ENCODE peak calls at places on chromosomes 16 and 17, in four cellular contexts. N is H1, W is HepG2, O is K562. A is an unnamed sample.

GRCh38 chr17:58532555-58532951 is 18.1 kb upstream of the MTMR4 start:
- DNase-seq in N (no peak), W (no peak), O (no peak), A (no peak)

GRCh38 chr17:77439382-77440013 is 298.7 kb downstream of the SEC14L1 start:
- DNase-seq in N (no peak), W (no peak), O (no peak), A (no peak)

GRCh38 chr16:6019490-6019991 is 921.9 kb upstream of the EEF2KMT start:
- DNase-seq in N (peak; percentile 76), W (no peak), O (no peak), A (no peak)

GRCh38 chr16:66618588-66618987 is 14.1 kb downstream of the CMTM3 start:
- DNase-seq in N (no peak), W (no peak), O (no peak), A (peak; percentile 70)

GRCh38 chr16:7351572-7351971 is 18.9 kb downstream of the RBFOX1 start:
- DNase-seq in N (no peak), W (no peak), O (no peak), A (no peak)

GRCh38 chr16:86802013-86802412 is 223.7 kb downstream of the FOXL1 start:
- DNase-seq in N (no peak), W (no peak), O (no peak), A (no peak)

GRCh38 chr16:61871837-61872777 is 164.1 kb downstream of the CDH8 start:
- DNase-seq in N (no peak), W (no peak), O (no peak), A (no peak)

GRCh38 chr17:80564545-80564944 is 19.9 kb downstream of the RPTOR start:
- DNase-seq in N (no peak), W (no peak), O (no peak), A (no peak)

GRCh38 chr17:5234645-5235576 is at the start of gene SCIMP:
- DNase-seq in N (no peak), W (no peak), O (no peak), A (no peak)

GRCh38 chr16:1961651-1962067 is 2.3 kb downstream of the NDUFB10 start:
- DNase-seq in N (no peak), W (peak; percentile 49), O (peak; percentile 24), A (no peak)

GRCh38 chr17:80718428-80718827 is 173.8 kb downstream of the RPTOR start:
- DNase-seq in N (no peak), W (peak; percentile 21), O (no peak), A (no peak)

GRCh38 chr16:86029131-86029741 is 130.3 kb downstream of the IRF8 start:
- DNase-seq in N (no peak), W (no peak), O (no peak), A (no peak)

GRCh38 chr17:21452377-21453143 is 76.4 kb downstream of the KCNJ12 start:
- DNase-seq in N (peak; percentile 69), W (peak; percentile 13), O (peak; percentile 23), A (peak; percentile 33)

GRCh38 chr17:7807206-7807605 is 26.8 kb upstream of the KDM6B start:
- DNase-seq in N (no peak), W (no peak), O (no peak), A (no peak)

GRCh38 chr17:40121886-40122465 is at the start of gene MSL1:
- DNase-seq in N (peak; percentile 88), W (peak; percentile 70), O (peak; percentile 93), A (no peak)

GRCh38 chr17:14205992-14206461 is 30.6 kb downstream of the CDRT15 start:
- DNase-seq in N (no peak), W (no peak), O (no peak), A (peak; percentile 86)

GRCh38 chr17:33888455-33888854 is 366.6 kb upstream of the CCL2 start:
- DNase-seq in N (no peak), W (no peak), O (peak; percentile 55), A (no peak)

GRCh38 chr16:67260426-67261063 is 11.8 kb downstream of the SLC9A5 start:
- DNase-seq in N (no peak), W (peak; percentile 56), O (peak; percentile 33), A (no peak)

GRCh38 chr17:67520282-67520906 is 143.3 kb downstream of the PITPNC1 start:
- DNase-seq in N (no peak), W (no peak), O (no peak), A (no peak)

GRCh38 chr16:3152273-3153076 is 17.6 kb downstream of the ZNF213 start:
- DNase-seq in N (peak; percentile 100), W (peak; percentile 92), O (peak; percentile 67), A (peak; percentile 89)

GRCh38 chr16:82671743-82672142 is 45.0 kb downstream of the CDH13 start:
- DNase-seq in N (peak; percentile 50), W (no peak), O (peak; percentile 13), A (no peak)

GRCh38 chr16:79949417-79949816 is 348.9 kb upstream of the MAF start:
- DNase-seq in N (no peak), W (no peak), O (no peak), A (no peak)

GRCh38 chr16:30110661-30111060 is 2.7 kb downstream of the GDPD3 start:
- DNase-seq in N (no peak), W (no peak), O (no peak), A (no peak)
- TF ChIP-seq FOSL1 in N (no peak), W (no peak), O (no peak), A (no peak)

DNA sequence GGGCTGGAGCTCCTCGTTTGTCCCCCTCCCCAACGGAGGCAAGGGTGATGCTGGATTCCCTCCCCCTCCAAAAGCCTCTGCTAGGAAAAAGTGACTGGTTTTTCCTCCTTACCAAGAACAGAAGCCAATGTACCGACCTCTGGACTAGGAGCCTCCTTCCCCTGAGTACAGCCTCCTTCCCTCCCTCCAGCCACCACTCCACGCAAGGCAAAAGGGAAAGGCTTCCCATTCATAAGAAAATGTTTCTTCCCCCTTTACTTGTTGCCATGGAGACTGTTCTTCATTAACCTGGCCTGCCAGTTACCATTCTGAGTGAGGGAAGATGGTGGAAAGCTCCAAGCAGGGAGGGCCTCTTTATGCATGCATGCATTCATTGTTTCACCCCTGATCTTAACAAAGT is 4.3 kb upstream of the PIMREG start:
- DNase-seq in N (no peak), W (peak; percentile 8), O (no peak), A (no peak)
- TF ChIP-seq FOSL1 in N (no peak), W (no peak), O (no peak), A (no peak)

DNA sequence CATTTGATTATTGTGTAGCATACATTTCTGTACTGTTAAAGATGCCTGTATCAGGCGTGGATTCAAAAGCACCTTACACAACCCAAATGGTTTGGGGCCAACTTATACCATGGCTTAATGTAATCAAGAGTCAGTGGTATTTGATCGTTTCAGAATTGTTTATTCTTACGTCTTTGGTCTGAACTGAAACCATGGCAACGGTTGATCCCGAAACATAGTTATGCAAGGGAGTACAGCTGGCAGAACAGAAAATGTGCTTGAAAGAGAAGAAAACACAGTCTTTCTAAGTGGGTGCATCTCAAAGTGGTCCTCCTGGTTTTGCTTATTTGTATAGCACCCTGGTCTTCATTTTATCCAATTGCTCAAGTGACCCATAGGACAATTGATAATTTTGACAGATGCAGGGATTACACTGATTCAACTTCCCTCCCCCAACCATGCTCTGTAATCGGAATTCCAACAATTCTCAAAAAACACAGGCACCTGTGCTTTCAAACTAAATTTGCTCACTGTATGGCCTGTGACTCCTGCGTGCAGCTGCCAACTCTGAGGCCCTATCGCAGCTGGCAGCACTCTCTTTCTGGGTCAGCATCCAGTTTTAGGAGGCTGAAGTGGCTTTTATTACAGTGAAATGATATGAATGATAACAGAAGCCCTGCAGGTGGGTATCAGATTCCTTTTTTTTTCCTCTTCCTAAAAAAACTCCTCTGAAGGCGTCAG is 76.9 kb upstream of the AXIN2 start:
- DNase-seq in N (no peak), W (peak; percentile 53), O (no peak), A (no peak)
- TF ChIP-seq FOSL1 in N (no peak), W (no peak), O (no peak), A (no peak)

GRCh38 chr17:57341611-57342010 is 85.3 kb downstream of the MSI2 start:
- DNase-seq in N (no peak), W (no peak), O (no peak), A (no peak)

GRCh38 chr17:57340160-57340981 is 84.0 kb downstream of the MSI2 start:
- DNase-seq in N (no peak), W (no peak), O (peak; percentile 37), A (no peak)

GRCh38 chr17:57335195-57335792 is 79.0 kb downstream of the MSI2 start:
- DNase-seq in N (no peak), W (no peak), O (no peak), A (no peak)

GRCh38 chr17:57337390-57337789 is 81.1 kb downstream of the MSI2 start:
- DNase-seq in N (no peak), W (no peak), O (no peak), A (no peak)

DNA sequence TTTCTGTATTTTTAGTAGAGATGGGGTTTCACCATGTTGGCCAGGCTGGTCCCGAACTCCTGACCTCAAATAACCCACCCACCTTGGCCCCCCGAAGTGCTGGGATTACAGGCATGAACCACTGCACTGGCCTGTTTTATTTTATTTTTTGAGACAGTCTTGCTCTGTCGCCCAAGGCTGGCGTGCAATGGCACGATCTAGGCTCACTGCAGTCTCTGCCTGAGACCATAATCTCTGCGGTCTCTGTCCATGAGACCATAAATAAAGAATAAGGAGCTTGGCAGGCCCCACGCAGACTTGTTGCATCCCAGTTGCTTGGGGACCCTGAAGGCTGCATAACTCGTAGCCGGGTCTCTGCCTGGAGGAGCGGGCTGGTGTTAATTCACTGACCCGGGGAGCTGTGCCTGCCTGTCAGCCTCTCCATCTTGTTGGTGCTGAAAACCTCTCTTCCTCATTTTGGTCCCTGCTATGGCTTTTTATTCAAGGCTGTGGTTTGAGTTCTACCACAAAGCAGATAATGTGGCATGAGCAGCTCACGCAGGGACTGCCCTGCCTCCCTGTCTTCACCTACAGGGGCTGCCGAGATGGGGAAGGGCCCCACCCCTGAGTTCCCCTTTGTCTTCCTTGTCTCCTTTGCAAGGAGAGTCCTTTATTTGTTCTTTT is 82.1 kb downstream of the MSI2 start:
- DNase-seq in N (no peak), W (no peak), O (no peak), A (no peak)
- TF ChIP-seq FOSL1 in N (no peak), W (no peak), O (no peak), A (no peak)

GRCh38 chr16:28534542-28535373 is 4.0 kb downstream of the NUPR1 start:
- DNase-seq in N (no peak), W (no peak), O (no peak), A (no peak)

GRCh38 chr16:28537076-28537475 is 1.7 kb downstream of the NUPR1 start:
- DNase-seq in N (no peak), W (peak; percentile 35), O (no peak), A (no peak)

GRCh38 chr16:28543072-28543471 is 4.3 kb upstream of the NUPR1 start:
- DNase-seq in N (no peak), W (no peak), O (no peak), A (no peak)

GRCh38 chr16:28537964-28538732 is 626 bp downstream of the NUPR1 start:
- DNase-seq in N (no peak), W (no peak), O (no peak), A (no peak)

DNA sequence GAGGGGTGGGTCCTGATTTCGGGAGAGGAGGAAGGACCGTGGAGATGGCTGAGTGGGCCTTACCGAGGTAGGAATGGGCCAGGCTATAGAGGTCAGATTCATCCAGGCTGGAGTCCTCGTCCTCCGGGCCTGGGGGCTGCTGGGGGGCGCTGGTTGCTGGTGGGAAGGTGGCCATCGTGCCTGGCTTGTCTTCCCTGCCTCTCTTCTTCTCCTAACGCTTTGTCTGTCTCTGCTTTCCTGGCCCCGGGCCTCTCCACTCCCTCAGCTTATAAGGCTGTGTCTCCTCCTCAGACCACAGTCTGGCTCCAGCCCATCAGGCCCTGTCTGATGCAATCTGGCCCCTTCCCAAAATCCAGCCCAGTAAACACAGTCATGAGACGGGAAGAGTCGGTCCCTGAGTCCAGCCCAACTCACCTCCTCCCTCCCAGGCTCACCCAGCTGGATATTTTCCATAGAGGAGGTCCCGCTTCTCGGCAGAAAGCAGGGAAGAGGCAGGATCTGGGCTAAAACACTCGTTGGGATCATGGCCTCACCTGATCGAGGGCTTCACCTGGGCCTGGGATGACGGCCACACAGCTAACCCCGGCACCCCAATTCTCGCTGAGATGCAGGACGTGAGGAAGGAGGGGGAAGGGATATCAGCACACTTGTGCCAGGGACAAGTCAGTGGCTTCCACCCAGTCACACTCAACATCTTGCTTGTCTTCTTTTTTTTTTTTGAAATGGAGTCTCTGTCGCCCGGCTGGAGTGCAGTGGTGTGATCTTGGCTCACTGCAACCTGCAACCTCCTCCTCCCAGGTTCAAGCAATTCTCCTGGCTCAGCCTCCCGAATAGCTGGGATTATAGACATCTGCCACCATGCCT is at the start of gene NUPR1:
- DNase-seq in N (no peak), W (peak; percentile 89), O (no peak), A (no peak)
- TF ChIP-seq FOSL1 in N (no peak), W (no peak), O (peak; percentile 43), A (no peak)

A was measured in HCT116.